ENCODE peak calls at places on chromosomes 3 and 15, in five cellular contexts. R, X, C, B and P are unnamed samples.
A peak's percentile ranks its signal among the peaks of the same experiment; 100 is the strongest.

GRCh38 chr3:13461169-13462124 is 18.7 kb upstream of the HDAC11 start:
- DNase-seq in R (peak; percentile 78), X (no peak), C (peak; percentile 50), B (no peak), P (peak; percentile 82)

GRCh38 chr3:98839846-98840245 is 61.6 kb downstream of the DCBLD2 start:
- DNase-seq in R (no peak), X (no peak), C (no peak), B (no peak), P (no peak)

GRCh38 chr3:52441772-52442332 is 3.1 kb downstream of the SEMA3G start:
- DNase-seq in R (no peak), X (no peak), C (no peak), B (no peak), P (no peak)

GRCh38 chr3:16070707-16071106 is 103.8 kb upstream of the GALNT15 start:
- DNase-seq in R (no peak), X (no peak), C (no peak), B (no peak), P (no peak)

GRCh38 chr15:42107483-42107882 is 13.1 kb upstream of the PLA2G4D start:
- DNase-seq in R (peak; percentile 68), X (no peak), C (peak; percentile 10), B (no peak), P (no peak)

GRCh38 chr3:161333696-161334095 is 37.6 kb downstream of the SPTSSB start:
- DNase-seq in R (no peak), X (no peak), C (no peak), B (no peak), P (no peak)

GRCh38 chr3:31652296-31652695 is 119.6 kb downstream of the STT3B start:
- DNase-seq in R (no peak), X (no peak), C (no peak), B (no peak), P (no peak)

GRCh38 chr3:10263549-10264363 is 15.5 kb downstream of the TATDN2 start:
- DNase-seq in R (peak; percentile 42), X (no peak), C (peak; percentile 66), B (no peak), P (peak; percentile 59)

GRCh38 chr3:172924546-172924945 is 174.0 kb downstream of the ECT2 start:
- DNase-seq in R (no peak), X (no peak), C (no peak), B (no peak), P (no peak)

GRCh38 chr3:64214002-64214696 is 11.1 kb downstream of the PRICKLE2 start:
- DNase-seq in R (peak; percentile 49), X (peak; percentile 93), C (peak; percentile 19), B (peak; percentile 59), P (peak; percentile 44)

GRCh38 chr3:194671900-194672808 is at the start of gene LSG1:
- DNase-seq in R (peak; percentile 92), X (peak; percentile 98), C (peak; percentile 88), B (peak; percentile 90), P (peak; percentile 97)

GRCh38 chr3:129622418-129622872 is 16.0 kb upstream of the PLXND1 start:
- DNase-seq in R (no peak), X (no peak), C (no peak), B (no peak), P (no peak)

GRCh38 chr3:194730369-194730768 is 44.7 kb downstream of the FAM43A start:
- DNase-seq in R (peak; percentile 65), X (no peak), C (no peak), B (no peak), P (peak; percentile 43)

GRCh38 chr3:45960289-45960688 is 17.0 kb downstream of the CXCR6 start:
- DNase-seq in R (no peak), X (no peak), C (no peak), B (no peak), P (no peak)

GRCh38 chr15:91516866-91517265 is 336.6 kb upstream of the SLCO3A1 start:
- DNase-seq in R (no peak), X (no peak), C (no peak), B (no peak), P (no peak)

GRCh38 chr15:26873846-26874245 is 7.0 kb downstream of the GABRA5 start:
- DNase-seq in R (no peak), X (peak; percentile 91), C (no peak), B (no peak), P (no peak)

GRCh38 chr3:111284485-111285187 is 213.0 kb downstream of the NECTIN3 start:
- DNase-seq in R (no peak), X (no peak), C (no peak), B (no peak), P (no peak)

GRCh38 chr15:40106203-40107161 is 2.2 kb downstream of the BMF start:
- DNase-seq in R (peak; percentile 94), X (no peak), C (peak; percentile 89), B (peak; percentile 90), P (peak; percentile 62)

GRCh38 chr15:43775411-43775965 is 1.3 kb downstream of the ELL3 start:
- DNase-seq in R (peak; percentile 81), X (no peak), C (no peak), B (peak; percentile 78), P (peak; percentile 59)

GRCh38 chr3:57382933-57383332 is 90.4 kb upstream of the ASB14 start:
- DNase-seq in R (no peak), X (no peak), C (no peak), B (no peak), P (no peak)

DNA sequence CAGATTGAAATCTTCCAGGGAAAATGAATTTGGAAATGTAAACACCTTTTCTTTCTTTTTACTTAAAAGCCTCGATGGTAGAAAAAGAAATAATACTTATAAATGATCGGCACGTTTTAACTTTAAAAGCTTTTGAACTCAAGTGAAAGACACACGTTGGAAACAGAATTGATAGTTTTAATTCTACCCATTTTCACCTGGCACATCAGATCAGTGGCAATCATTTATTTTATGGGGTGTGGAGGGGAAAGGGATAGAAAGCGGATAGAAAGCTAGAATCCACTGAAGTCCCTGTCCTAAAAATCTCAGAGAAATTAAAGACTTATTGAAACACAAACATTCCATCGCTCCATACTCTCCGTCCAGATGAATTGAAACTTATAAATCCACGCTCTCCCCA is 8.4 kb upstream of the MEIS2 start:
- DNase-seq in R (no peak), X (no peak), C (no peak), B (no peak), P (no peak)
- H3K4me3 ChIP-seq in R (no peak overlapping the region), X (peak overlapping the region; percentile 52), C (no peak overlapping the region), B (no peak overlapping the region), P (no peak overlapping the region)

GRCh38 chr3:141875893-141876380 is 506 bp upstream of the ATP1B3 start:
- DNase-seq in R (peak; percentile 55), X (peak; percentile 93), C (peak; percentile 68), B (peak; percentile 62), P (peak; percentile 65)
- TF ChIP-seq POLR2A in R (no peak), X (no peak), C (peak; percentile 42), B (no peak), P (no peak)

GRCh38 chr3:99869621-99870020 is 52.0 kb downstream of the CMSS1 start:
- DNase-seq in R (no peak), X (no peak), C (no peak), B (no peak), P (peak; percentile 58)

GRCh38 chr3:99872633-99873254 is 55.1 kb downstream of the CMSS1 start:
- DNase-seq in R (no peak), X (no peak), C (no peak), B (no peak), P (no peak)

GRCh38 chr3:99868438-99868723 is 50.7 kb downstream of the CMSS1 start:
- DNase-seq in R (no peak), X (no peak), C (no peak), B (no peak), P (no peak)

GRCh38 chr3:99870712-99871111 is 53.0 kb downstream of the CMSS1 start:
- DNase-seq in R (no peak), X (no peak), C (no peak), B (no peak), P (no peak)

GRCh38 chr3:99871231-99871898 is 53.7 kb downstream of the CMSS1 start:
- DNase-seq in R (no peak), X (no peak), C (no peak), B (no peak), P (no peak)
- H3K4me3 ChIP-seq in R (no peak overlapping the region), X (peak overlapping the region; percentile 72), C (no peak overlapping the region), B (no peak overlapping the region), P (no peak overlapping the region)

GRCh38 chr3:127084401-127084990 is 101.6 kb downstream of the PLXNA1 start:
- DNase-seq in R (no peak), X (no peak), C (no peak), B (no peak), P (no peak)
- TF ChIP-seq POLR2A in R (no peak), X (no peak), C (no peak), B (no peak), P (no peak)

GRCh38 chr3:127600749-127601456 is 2.7 kb downstream of the MCM2 start:
- DNase-seq in R (no peak), X (no peak), C (no peak), B (no peak), P (no peak)
- H3K4me3 ChIP-seq in R (no peak overlapping the region), X (no peak overlapping the region), C (no peak overlapping the region), B (no peak overlapping the region), P (no peak overlapping the region)

DNA sequence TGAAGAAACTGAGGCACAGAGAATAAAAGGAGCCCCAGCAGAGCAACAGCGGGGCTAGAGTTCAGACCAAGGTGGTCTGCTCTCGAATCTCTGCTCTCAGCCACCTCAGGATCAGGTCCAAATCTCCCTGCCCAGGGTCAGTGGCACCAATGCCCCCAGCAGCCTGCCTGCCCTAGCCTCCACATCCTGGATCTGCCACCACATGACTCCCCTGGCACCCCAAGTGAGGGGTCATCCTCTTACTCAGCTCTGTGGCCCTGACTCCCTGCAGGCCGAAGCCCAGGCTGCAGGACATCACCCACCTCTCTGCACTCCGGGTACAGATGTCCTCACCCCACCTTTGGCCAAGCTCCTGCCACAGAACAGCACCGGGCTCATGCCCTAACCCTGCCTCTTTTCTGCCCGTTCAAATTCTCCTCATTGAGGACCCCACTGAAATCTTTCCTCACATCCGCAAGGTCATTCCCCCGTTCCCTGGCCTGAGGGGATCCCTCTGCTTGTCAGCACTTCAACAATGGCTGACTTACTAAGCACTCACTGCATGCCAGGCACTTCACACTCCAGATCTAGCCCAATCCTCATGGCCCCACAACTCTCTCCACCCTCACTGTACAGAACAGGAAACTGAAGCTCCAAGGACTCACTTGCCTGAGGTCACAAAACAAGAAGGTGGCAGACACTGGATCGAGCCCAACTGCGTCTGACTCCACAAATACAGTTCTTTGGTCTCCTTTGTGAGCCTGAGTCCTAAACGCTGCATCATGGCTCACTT is 4.3 kb downstream of the PPIB start:
- DNase-seq in R (no peak), X (no peak), C (no peak), B (no peak), P (no peak)
- TF ChIP-seq POLR2A in R (no peak), X (no peak), C (no peak), B (no peak), P (no peak)

GRCh38 chr3:120907659-120908029 is 361 bp upstream of the STXBP5L start:
- DNase-seq in R (no peak), X (no peak), C (no peak), B (no peak), P (no peak)
- H3K4me3 ChIP-seq in R (no peak overlapping the region), X (peak overlapping the region; percentile 61), C (no peak overlapping the region), B (no peak overlapping the region), P (peak overlapping the region; percentile 70)